ENCODE peak calls at places on chromosome 13, in five cellular contexts. W is IMR-90, P is cardiac muscle cell, J is dorsolateral prefrontal cortex, M is stomach. Y is an unnamed sample.

GRCh38 chr13:114043421-114044053 is 69.7 kb upstream of the C13orf46 start:
- DNase-seq in W (peak), P (no peak), J (no peak), M (peak), Y (no peak)

GRCh38 chr13:47111499-47111898 is 214.6 kb upstream of the HTR2A start:
- DNase-seq in P (peak), W (no peak), M (no peak), J (no peak), Y (no peak)

GRCh38 chr13:108834193-108834592 is 204.8 kb downstream of the MYO16 start:
- DNase-seq in M (no peak), W (peak), J (no peak), P (no peak), Y (no peak)

GRCh38 chr13:113948034-113948742 is 25.7 kb downstream of the C13orf46 start:
- DNase-seq in M (no peak), J (no peak), P (no peak), W (no peak), Y (no peak)

GRCh38 chr13:72506706-72507105 is 220.7 kb downstream of the MZT1 start:
- DNase-seq in J (no peak), M (no peak), P (no peak), W (no peak), Y (no peak)

GRCh38 chr13:48160879-48161278 is 66.0 kb upstream of the MED4 start:
- DNase-seq in P (no peak), J (no peak), W (no peak), M (no peak), Y (no peak)

GRCh38 chr13:111388851-111389500 is 68.5 kb downstream of the TEX29 start:
- DNase-seq in M (peak), J (peak), P (no peak), W (no peak), Y (no peak)

GRCh38 chr13:48775804-48776203 is 122.1 kb downstream of the CYSLTR2 start:
- DNase-seq in J (no peak), M (no peak), P (no peak), W (peak), Y (no peak)

GRCh38 chr13:107824636-107825035 is 390.7 kb downstream of the LIG4 start:
- DNase-seq in P (no peak), J (no peak), W (no peak), M (no peak), Y (no peak)

GRCh38 chr13:85798999-85799646 is at the start of gene SLITRK6:
- DNase-seq in P (peak), J (no peak), W (peak), M (no peak), Y (no peak)

GRCh38 chr13:44758595-44759221 is 182.6 kb upstream of the TSC22D1 start:
- DNase-seq in W (peak), M (no peak), P (no peak), J (no peak), Y (no peak)

GRCh38 chr13:31011193-31011860 is 78.9 kb downstream of the TEX26 start:
- DNase-seq in M (no peak), W (no peak), J (no peak), P (no peak), Y (no peak)

GRCh38 chr13:75480691-75481175 is 1.2 kb downstream of the TBC1D4 start:
- DNase-seq in M (peak), P (peak), J (no peak), W (peak), Y (peak)

GRCh38 chr13:72120632-72121031 is 253.6 kb upstream of the DACH1 start:
- DNase-seq in W (no peak), P (no peak), M (no peak), J (no peak), Y (no peak)

GRCh38 chr13:37129867-37130266 is 24.4 kb upstream of the CSNK1A1L start:
- DNase-seq in P (no peak), M (no peak), J (no peak), W (no peak), Y (no peak)

GRCh38 chr13:102091231-102091630 is 310.6 kb downstream of the FGF14 start:
- DNase-seq in P (peak), W (no peak), J (no peak), M (no peak), Y (no peak)

GRCh38 chr13:21913010-21913409 is 242.1 kb downstream of the FGF9 start:
- DNase-seq in M (no peak), P (peak), W (peak), J (no peak), Y (no peak)

GRCh38 chr13:35649162-35649561 is 172.7 kb upstream of the MAB21L1 start:
- DNase-seq in M (no peak), P (no peak), W (peak), J (no peak), Y (no peak)

GRCh38 chr13:27921961-27922910 is 2.4 kb downstream of the PDX1 start:
- DNase-seq in J (no peak), M (no peak), W (no peak), P (no peak), Y (no peak)

GRCh38 chr13:32905864-32906180 is 110.4 kb upstream of the KL start:
- DNase-seq in W (peak), J (no peak), P (no peak), M (no peak), Y (no peak)

DNA sequence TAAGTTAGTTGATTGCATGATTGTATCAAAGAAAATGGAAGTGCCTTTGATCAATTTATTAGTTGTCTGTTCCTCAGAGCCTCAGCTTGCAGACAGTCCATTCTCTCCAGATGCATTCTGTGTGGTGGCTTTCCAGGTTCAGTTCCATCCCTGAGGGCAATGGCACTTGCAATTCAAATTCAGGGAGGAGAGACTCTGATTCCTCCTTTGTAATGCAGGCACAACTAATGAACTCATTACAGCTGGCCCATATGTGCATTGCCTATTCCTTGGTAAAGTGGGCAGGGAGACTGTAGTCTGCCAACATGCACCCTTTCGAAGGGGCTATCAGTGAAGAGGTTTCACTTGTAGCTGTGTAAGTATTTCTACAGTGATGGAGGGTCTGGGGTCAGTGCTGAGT is 401.5 kb downstream of the GPC6 start:
- DNase-seq in M (no peak), W (no peak), J (no peak), P (no peak), Y (no peak)
- H3K4me3 ChIP-seq in M (no peak), W (no peak), J (no peak), P (no peak), Y (no peak)

GRCh38 chr13:87259479-87260083 is 411.6 kb upstream of the SLITRK5 start:
- DNase-seq in W (no peak), P (peak), J (no peak), M (no peak), Y (peak)
- TF ChIP-seq CTCF in W (peak), P (no peak), J (peak), M (no peak), Y (no peak)

GRCh38 chr13:98439136-98439828 is 137.6 kb downstream of the STK24 start:
- DNase-seq in J (no peak), P (no peak), W (no peak), M (no peak), Y (no peak)
- H3K4me3 ChIP-seq in J (no peak), P (no peak), W (no peak), M (no peak), Y (no peak)

DNA sequence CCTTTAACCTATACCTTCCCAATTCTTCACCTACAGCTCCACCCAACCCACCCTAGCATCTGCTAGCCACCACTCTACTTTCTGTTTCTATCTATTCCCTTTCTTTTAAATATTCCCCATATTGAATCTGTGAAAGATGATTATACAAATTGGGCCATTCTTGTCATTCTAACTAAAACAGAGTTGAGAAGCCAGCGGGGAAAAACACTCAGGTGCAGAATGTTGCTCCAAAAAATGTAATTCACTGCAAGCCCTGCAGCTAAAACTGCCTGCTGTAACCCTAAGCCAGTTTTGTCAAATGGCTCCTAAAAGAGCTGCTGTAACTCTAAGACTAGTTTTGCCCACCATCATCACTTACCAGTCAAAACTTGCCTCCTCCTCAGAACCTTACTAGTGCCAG is 1468.6 kb upstream of the MIR17HG start:
- DNase-seq in P (no peak), W (no peak), J (no peak), M (no peak), Y (no peak)
- TF ChIP-seq CTCF in P (no peak), W (no peak), J (no peak), M (no peak), Y (no peak)

DNA sequence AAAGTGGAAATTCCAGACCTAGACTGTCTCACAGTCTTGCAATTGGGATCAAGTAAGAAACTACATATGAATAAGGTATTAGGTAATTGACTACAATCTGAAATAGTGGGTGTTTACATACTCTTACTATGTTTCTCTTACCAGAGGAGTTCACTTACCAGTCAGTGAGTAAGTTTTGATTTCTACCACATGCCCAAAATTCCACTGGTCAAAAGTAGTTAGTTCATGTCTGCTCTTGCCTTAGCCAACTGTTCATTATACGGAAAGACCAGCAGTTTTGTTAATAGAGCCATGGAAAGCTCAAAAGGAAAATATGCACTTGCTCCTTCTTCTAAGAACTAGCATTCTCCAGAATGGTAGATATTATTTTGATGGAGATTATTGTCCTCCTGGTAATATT is 490.8 kb downstream of the RFC3 start:
- DNase-seq in M (no peak), W (no peak), J (no peak), P (no peak), Y (no peak)
- H3K4me3 ChIP-seq in M (no peak), W (no peak), J (no peak), P (no peak), Y (no peak)

GRCh38 chr13:61362522-61362921 is 53.1 kb downstream of the PCDH20 start:
- DNase-seq in M (no peak), W (no peak), P (no peak), J (no peak), Y (no peak)

GRCh38 chr13:61358599-61358998 is 57.0 kb downstream of the PCDH20 start:
- DNase-seq in P (no peak), M (no peak), W (no peak), J (no peak), Y (no peak)
- TF ChIP-seq CTCF in P (no peak), M (no peak), W (no peak), J (no peak), Y (no peak)

DNA sequence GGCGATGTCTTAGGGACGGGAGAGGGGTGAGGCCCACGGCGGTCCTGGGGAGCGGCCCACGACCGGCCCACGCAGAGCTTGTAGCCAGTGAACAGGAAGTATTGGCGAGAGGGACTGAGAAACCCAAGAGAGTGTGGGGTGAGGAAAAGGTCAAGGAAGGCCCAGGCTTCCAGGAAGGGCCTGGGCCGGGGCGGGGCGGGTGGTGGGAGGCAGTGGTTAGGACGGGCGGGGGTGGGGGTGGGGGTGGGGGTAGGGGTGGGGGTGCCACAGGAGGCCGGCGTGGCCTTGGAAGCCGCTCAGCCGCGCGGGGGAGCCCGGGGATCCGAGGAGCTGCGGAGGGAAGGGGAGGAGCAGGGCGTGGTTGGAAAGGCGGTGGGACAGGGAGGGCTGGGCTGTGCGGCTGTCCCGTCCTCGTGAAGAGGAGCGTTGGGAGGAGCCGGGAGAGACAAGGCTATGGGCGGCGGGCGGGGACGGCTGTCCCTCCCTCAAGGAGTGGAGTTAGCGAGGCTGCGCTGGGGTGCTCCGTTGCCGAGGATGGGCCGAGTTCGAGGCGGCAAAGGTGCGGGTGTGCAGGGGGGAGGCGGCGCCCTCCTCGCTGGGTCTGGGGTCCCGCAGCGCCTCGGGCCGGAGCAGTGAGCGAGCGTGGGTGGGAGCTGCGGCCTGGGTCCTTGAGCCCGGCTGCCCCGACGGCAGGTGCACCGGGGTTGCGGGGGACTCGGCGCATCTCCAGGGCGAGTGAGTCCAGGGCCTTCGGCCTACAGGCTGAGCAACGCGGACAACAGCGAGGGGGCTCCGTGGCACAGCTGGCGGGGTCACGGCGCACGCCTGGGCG is 254.4 kb upstream of the SGCG start:
- DNase-seq in P (peak), W (no peak), J (no peak), M (no peak), Y (peak)
- H3K4me3 ChIP-seq in P (no peak), W (no peak), J (peak), M (peak), Y (peak)

DNA sequence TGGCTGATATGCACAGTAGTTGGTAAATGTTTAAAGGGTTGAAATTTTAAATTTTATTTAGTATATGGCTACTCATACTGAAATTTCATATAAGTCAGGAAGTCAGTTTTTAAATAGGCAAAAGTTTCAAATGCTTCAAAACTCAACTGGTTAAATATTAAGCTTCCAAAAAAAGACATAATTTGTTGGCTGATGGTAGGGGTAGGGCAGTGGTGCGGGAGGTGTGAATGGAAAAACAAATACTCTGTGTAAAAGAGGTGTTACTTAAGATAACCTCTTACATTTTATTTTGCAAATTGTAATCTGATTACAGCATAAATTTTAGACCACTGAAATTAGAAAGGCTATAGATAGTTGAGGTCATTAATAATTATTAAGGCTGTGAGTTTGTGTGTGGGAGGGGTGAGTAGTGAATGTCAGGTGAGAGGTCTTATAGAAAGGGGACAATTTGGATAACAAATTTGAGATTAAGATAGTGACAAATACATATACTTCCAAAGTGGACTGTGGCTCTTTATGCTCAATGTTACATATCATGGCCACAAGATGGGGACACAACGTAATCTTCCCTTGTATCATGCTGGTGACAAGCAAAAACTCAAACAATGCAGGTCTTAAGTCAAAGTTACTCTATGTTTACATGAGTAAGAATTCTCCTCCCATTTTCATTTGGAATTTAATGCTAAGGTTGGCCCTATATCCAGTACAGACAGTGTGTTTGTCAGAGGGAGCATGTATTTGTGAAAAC is 36.6 kb upstream of the OXGR1 start:
- DNase-seq in P (peak), W (peak), J (no peak), M (no peak), Y (no peak)
- TF ChIP-seq CTCF in P (peak), W (peak), J (peak), M (no peak), Y (no peak)

Y was measured in thyroid gland.